ENCODE peak calls at places on chromosome 22, in seven cellular contexts. Y, R, P, G, O, C and M are unnamed samples.

GRCh38 chr22:25494774-25495173 is 69.7 kb upstream of the GRK3 start:
- DNase-seq in R (no peak), P (no peak), C (no peak), G (no peak), O (no peak), Y (no peak), M (no peak)

GRCh38 chr22:39574779-39575551 is 4.4 kb downstream of the CACNA1I start:
- DNase-seq in C (no peak), P (no peak), R (peak), O (peak), Y (no peak), G (no peak), M (no peak)

GRCh38 chr22:20551805-20552449 is 44.5 kb downstream of the MED15 start:
- DNase-seq in C (peak), P (peak), G (peak), Y (peak), O (no peak), R (no peak), M (no peak)

GRCh38 chr22:49894321-49895072 is 23.7 kb downstream of the ALG12 start:
- DNase-seq in G (no peak), R (no peak), C (no peak), Y (no peak), O (no peak), P (no peak), M (no peak)

GRCh38 chr22:46067159-46068111 is 82.9 kb upstream of the PPARA start:
- DNase-seq in Y (no peak), R (peak), P (no peak), G (no peak), C (peak), O (no peak), M (no peak)

GRCh38 chr22:30288414-30289125 is 735 bp downstream of the CASTOR1 start:
- DNase-seq in Y (no peak), C (no peak), R (no peak), G (no peak), P (no peak), O (no peak), M (no peak)

GRCh38 chr22:44920183-44920582 is 89.6 kb downstream of the PHF21B start:
- DNase-seq in Y (no peak), C (no peak), O (no peak), G (no peak), R (no peak), P (no peak), M (no peak)

GRCh38 chr22:25406510-25407210 is 157.8 kb upstream of the GRK3 start:
- DNase-seq in O (no peak), Y (no peak), P (no peak), C (no peak), R (no peak), G (no peak), M (no peak)

GRCh38 chr22:38230108-38230825 is 28.5 kb downstream of the MAFF start:
- DNase-seq in R (peak), C (peak), G (peak), P (no peak), Y (peak), O (no peak), M (no peak)

GRCh38 chr22:19086944-19087343 is 35.3 kb downstream of the DGCR2 start:
- DNase-seq in C (no peak), R (peak), P (no peak), Y (no peak), G (no peak), O (peak), M (no peak)

GRCh38 chr22:28541137-28541536 is 138.5 kb downstream of the TTC28 start:
- DNase-seq in G (no peak), P (no peak), C (no peak), Y (no peak), O (no peak), R (no peak), M (no peak)

GRCh38 chr22:48167238-48167637 is 1404.8 kb downstream of the TBC1D22A start:
- DNase-seq in P (no peak), C (no peak), R (no peak), O (no peak), G (no peak), Y (no peak), M (no peak)

GRCh38 chr22:40101417-40102101 is 76.2 kb upstream of the TNRC6B start:
- DNase-seq in G (no peak), Y (no peak), P (no peak), O (no peak), C (no peak), R (no peak), M (no peak)

GRCh38 chr22:30574095-30574981 is at the start of gene GAL3ST1:
- DNase-seq in C (peak), R (peak), Y (no peak), O (no peak), G (no peak), P (no peak), M (no peak)

GRCh38 chr22:37599161-37599560 is 9.5 kb upstream of the GGA1 start:
- DNase-seq in O (no peak), C (no peak), P (no peak), Y (no peak), R (peak), G (no peak), M (no peak)

GRCh38 chr22:45101828-45102227 is 61.9 kb upstream of the NUP50 start:
- DNase-seq in O (peak), G (peak), C (peak), P (no peak), R (peak), Y (peak), M (no peak)

GRCh38 chr22:41845380-41846267 is 12.7 kb downstream of the SREBF2 start:
- DNase-seq in C (no peak), Y (no peak), R (no peak), O (no peak), P (no peak), G (no peak), M (no peak)

GRCh38 chr22:17724241-17724640 is 50.0 kb downstream of the BID start:
- DNase-seq in G (no peak), Y (no peak), C (no peak), O (peak), P (no peak), R (no peak), M (no peak)

GRCh38 chr22:32905400-32905799 is 103.9 kb downstream of the TIMP3 start:
- DNase-seq in P (no peak), O (no peak), R (peak), G (no peak), Y (no peak), C (no peak), M (no peak)

GRCh38 chr22:46892866-46893265 is 130.4 kb downstream of the TBC1D22A start:
- DNase-seq in Y (no peak), R (no peak), C (no peak), O (no peak), G (no peak), P (no peak), M (no peak)

GRCh38 chr22:27133951-27134664 is 476.7 kb downstream of the MIAT start:
- DNase-seq in C (no peak), R (peak), G (no peak), O (peak), P (no peak), Y (no peak), M (no peak)

GRCh38 chr22:46084943-46085830 is 65.1 kb upstream of the PPARA start:
- DNase-seq in Y (no peak), P (no peak), R (peak), O (no peak), G (no peak), C (peak), M (no peak)

GRCh38 chr22:41762980-41763779 is 37.3 kb upstream of the CCDC134 start:
- DNase-seq in C (peak), G (no peak), O (no peak), Y (peak), R (no peak), P (peak), M (no peak)

GRCh38 chr22:30824711-30825110 is 130.0 kb downstream of the OSBP2 start:
- DNase-seq in C (no peak), Y (no peak), P (no peak), G (no peak), O (no peak), R (no peak), M (no peak)

GRCh38 chr22:45537734-45538181 is 35.1 kb downstream of the FBLN1 start:
- DNase-seq in C (peak), Y (no peak), R (no peak), G (no peak), P (no peak), O (peak), M (no peak)

GRCh38 chr22:38205261-38206128 is 3.7 kb downstream of the MAFF start:
- DNase-seq in G (no peak), O (peak), R (no peak), Y (no peak), P (no peak), C (no peak), M (no peak)

GRCh38 chr22:40383905-40384304 is 13.5 kb downstream of the SGSM3 start:
- DNase-seq in C (no peak), G (no peak), P (no peak), R (peak), O (peak), Y (no peak), M (no peak)

GRCh38 chr22:37210041-37210803 is 2.1 kb downstream of the SSTR3 start:
- DNase-seq in C (no peak), G (no peak), R (no peak), P (no peak), O (no peak), Y (no peak), M (no peak)

GRCh38 chr22:49021926-49022815 is 805.5 kb downstream of the BRD1 start:
- DNase-seq in P (no peak), G (no peak), R (no peak), O (no peak), Y (no peak), C (peak), M (no peak)

GRCh38 chr22:48734961-48735360 is 1092.7 kb downstream of the BRD1 start:
- DNase-seq in P (no peak), O (no peak), C (no peak), R (no peak), G (no peak), Y (no peak), M (no peak)

GRCh38 chr22:29336751-29337490 is 21.4 kb upstream of the RASL10A start:
- DNase-seq in C (no peak), O (no peak), R (no peak), G (no peak), Y (no peak), P (no peak), M (no peak)

GRCh38 chr22:22394589-22394988 is 114.0 kb downstream of the ZNF280B start:
- DNase-seq in C (no peak), Y (no peak), R (no peak), O (no peak), P (peak), G (no peak), M (no peak)